ENCODE peak calls at places on chromosomes 4 and X, in ten cellular contexts. G is transverse colon; N is MV-4-11; W is hippocampal formation; D is iris pigment epithelial cell; Z is T-helper 2 cell; L is stimulated activated CD4-positive, alpha-beta T cell treated with anti-CD3 and anti-CD28 coated beads, Interleukin-12 subunit alpha, Interleukin-12 subunit beta, amount 100 ng/mL, for 24 hours; V is T-helper 22 cell; C is ovary; H is hypothalamus. Y is an unnamed sample.

GRCh38 chrX:108070891-108071290 is 20.5 kb downstream of the PSMD10 start:
- DNase-seq in G (no peak), N (no peak), W (no peak), D (peak), Z (no peak), L (no peak), V (no peak), C (no peak), H (no peak), Y (peak)

GRCh38 chr4:2248821-2249261 is 6.9 kb upstream of the HAUS3 start:
- DNase-seq in G (no peak), N (no peak), W (no peak), D (no peak), Z (no peak), L (no peak), V (no peak), C (no peak), H (no peak), Y (no peak)

GRCh38 chr4:2058264-2059033 is 678 bp upstream of the NAT8L start:
- DNase-seq in G (no peak), N (no peak), W (peak), D (no peak), Z (no peak), L (no peak), V (no peak), C (peak), H (no peak), Y (no peak)

GRCh38 chr4:6509587-6509986 is 37.2 kb upstream of the PPP2R2C start:
- DNase-seq in G (no peak), N (no peak), W (no peak), D (no peak), Z (no peak), L (no peak), V (no peak), C (no peak), H (no peak), Y (no peak)

GRCh38 chr4:119832731-119833233 is 204.2 kb upstream of the PDE5A start:
- DNase-seq in G (no peak), N (no peak), W (no peak), D (peak), Z (no peak), L (no peak), V (no peak), C (no peak), H (no peak), Y (no peak)

GRCh38 chr4:83128235-83128929 is 13.9 kb upstream of the PLAC8 start:
- DNase-seq in G (peak), N (peak), W (no peak), D (peak), Z (no peak), L (no peak), V (no peak), C (no peak), H (no peak), Y (peak)

GRCh38 chr4:3041192-3042142 is 32.9 kb downstream of the HTT-AS start:
- DNase-seq in G (peak), N (peak), W (no peak), D (peak), Z (no peak), L (no peak), V (no peak), C (peak), H (no peak), Y (peak)

GRCh38 chr4:182236186-182236585 is 7.0 kb upstream of the TENM3 start:
- DNase-seq in G (no peak), N (no peak), W (no peak), D (no peak), Z (no peak), L (no peak), V (no peak), C (no peak), H (no peak), Y (no peak)

GRCh38 chr4:93730760-93731159 is 97.8 kb upstream of the ATOH1 start:
- DNase-seq in G (no peak), N (no peak), W (no peak), D (no peak), Z (no peak), L (no peak), V (no peak), C (no peak), H (no peak), Y (no peak)

GRCh38 chrX:49269768-49270248 is at the start of gene PPP1R3F:
- DNase-seq in G (no peak), N (no peak), W (no peak), D (no peak), Z (peak), L (peak), V (peak), C (no peak), H (no peak), Y (no peak)

GRCh38 chrX:109687903-109688302 is 45.2 kb downstream of the ACSL4 start:
- DNase-seq in G (no peak), N (no peak), W (no peak), D (no peak), Z (no peak), L (no peak), V (no peak), C (no peak), H (no peak), Y (no peak)

GRCh38 chr4:109729563-109730293 is at the start of gene PLA2G12A:
- DNase-seq in G (peak), N (peak), W (peak), D (peak), Z (peak), L (peak), V (peak), C (peak), H (peak), Y (peak)

GRCh38 chr4:73867783-73868182 is 1.4 kb upstream of the CXCL1 start:
- DNase-seq in G (peak), N (no peak), W (no peak), D (peak), Z (no peak), L (no peak), V (no peak), C (no peak), H (no peak), Y (no peak)

GRCh38 chr4:1644906-1645657 is 39.0 kb downstream of the FAM53A start:
- DNase-seq in G (peak), N (no peak), W (peak), D (peak), Z (no peak), L (no peak), V (no peak), C (no peak), H (peak), Y (no peak)

GRCh38 chr4:180059216-180059881 is 2183.9 kb upstream of the TENM3 start:
- DNase-seq in G (peak), N (peak), W (peak), D (peak), Z (no peak), L (no peak), V (no peak), C (no peak), H (peak), Y (no peak)

GRCh38 chr4:184815046-184815877 is 10.5 kb downstream of the ACSL1 start:
- DNase-seq in G (peak), N (peak), W (peak), D (peak), Z (no peak), L (no peak), V (no peak), C (peak), H (peak), Y (no peak)

GRCh38 chr4:158238574-158238973 is 28.3 kb downstream of the TMEM144 start:
- DNase-seq in G (no peak), N (no peak), W (no peak), D (no peak), Z (no peak), L (no peak), V (no peak), C (no peak), H (no peak), Y (no peak)

GRCh38 chr4:156193116-156193515 is 239.4 kb upstream of the CTSO start:
- DNase-seq in G (no peak), N (no peak), W (no peak), D (peak), Z (no peak), L (no peak), V (no peak), C (no peak), H (no peak), Y (no peak)

GRCh38 chr4:100450449-100450848 is 67.4 kb downstream of the EMCN start:
- DNase-seq in G (no peak), N (no peak), W (no peak), D (peak), Z (no peak), L (no peak), V (no peak), C (no peak), H (no peak), Y (peak)

GRCh38 chr4:186898367-186898766 is 174.7 kb upstream of the FAT1 start:
- DNase-seq in G (no peak), N (no peak), W (no peak), D (no peak), Z (no peak), L (no peak), V (no peak), C (no peak), H (no peak), Y (no peak)

GRCh38 chr4:110231869-110232268 is 33.5 kb upstream of the ELOVL6 start:
- DNase-seq in G (no peak), N (peak), W (no peak), D (no peak), Z (no peak), L (no peak), V (no peak), C (no peak), H (no peak), Y (no peak)

GRCh38 chr4:153079824-153080486 is 124.3 kb upstream of the TRIM2 start:
- DNase-seq in G (no peak), N (no peak), W (no peak), D (no peak), Z (no peak), L (no peak), V (peak), C (no peak), H (no peak), Y (no peak)

GRCh38 chr4:173121044-173121685 is 47.4 kb upstream of the GALNT7 start:
- DNase-seq in G (peak), N (peak), W (no peak), D (peak), Z (no peak), L (no peak), V (no peak), C (no peak), H (no peak), Y (no peak)